ENCODE peak calls at places on chromosomes 6 and 20, in nine cellular contexts. M is LHCN-M2, S is dorsolateral prefrontal cortex, L is C1 segment of cervical spinal cord, V is left ventricle myocardium inferior, R is mammary epithelial cell, W is ELF-1, F is brain microvascular endothelial cell, Y is RWPE1. C is an unnamed sample.

GRCh38 chr6:12286381-12287132 is 3.6 kb upstream of the EDN1 start:
- DNase-seq in M (peak; percentile 20), S (no peak), L (no peak), V (no peak), R (no peak), W (no peak), F (no peak), Y (no peak), C (no peak)

GRCh38 chr20:32674362-32674789 is 635 bp upstream of the C20orf203 start:
- DNase-seq in M (peak; percentile 44), S (no peak), L (no peak), V (no peak), R (peak; percentile 44), W (peak; percentile 77), F (peak; percentile 37), Y (peak; percentile 82), C (no peak)

GRCh38 chr6:132813173-132813856 is 1.1 kb upstream of the RPS12 start:
- DNase-seq in M (peak; percentile 61), S (no peak), L (peak; percentile 59), V (peak; percentile 20), R (peak; percentile 55), W (peak; percentile 67), F (peak; percentile 30), Y (no peak), C (peak; percentile 62)

GRCh38 chr20:17963114-17963897 is 5.3 kb downstream of the SNX5 start:
- DNase-seq in M (no peak), S (no peak), L (no peak), V (no peak), R (no peak), W (peak; percentile 56), F (no peak), Y (no peak), C (no peak)

GRCh38 chr20:63490416-63490815 is 8.5 kb downstream of the EEF1A2 start:
- DNase-seq in M (no peak), S (no peak), L (no peak), V (peak; percentile 19), R (no peak), W (no peak), F (no peak), Y (no peak), C (no peak)

GRCh38 chr6:35377002-35377401 is 34.6 kb downstream of the PPARD start:
- DNase-seq in M (no peak), S (no peak), L (no peak), V (no peak), R (no peak), W (no peak), F (peak; percentile 36), Y (no peak), C (no peak)

GRCh38 chr6:90103056-90103793 is 193.4 kb downstream of the BACH2 start:
- DNase-seq in M (no peak), S (no peak), L (no peak), V (no peak), R (no peak), W (no peak), F (no peak), Y (no peak), C (no peak)

GRCh38 chr6:3442444-3443220 is 14.2 kb downstream of the SLC22A23 start:
- DNase-seq in M (peak; percentile 73), S (no peak), L (no peak), V (no peak), R (peak; percentile 64), W (no peak), F (peak; percentile 73), Y (no peak), C (no peak)

GRCh38 chr6:14775528-14775927 is 470.3 kb upstream of the JARID2 start:
- DNase-seq in M (no peak), S (no peak), L (no peak), V (no peak), R (no peak), W (no peak), F (no peak), Y (no peak), C (no peak)

GRCh38 chr20:58700823-58701222 is 8.2 kb downstream of the NPEPL1 start:
- DNase-seq in M (no peak), S (no peak), L (no peak), V (peak; percentile 12), R (no peak), W (no peak), F (no peak), Y (no peak), C (no peak)

GRCh38 chr6:68054776-68055175 is 580.3 kb upstream of the ADGRB3 start:
- DNase-seq in M (peak; percentile 34), S (no peak), L (no peak), V (no peak), R (no peak), W (no peak), F (no peak), Y (no peak), C (no peak)

GRCh38 chr6:169169375-169169774 is 84.3 kb downstream of the THBS2 start:
- DNase-seq in M (no peak), S (no peak), L (no peak), V (no peak), R (no peak), W (no peak), F (no peak), Y (peak; percentile 37), C (no peak)

GRCh38 chr6:117264487-117265424 is 602 bp upstream of the VGLL2 start:
- DNase-seq in M (no peak), S (no peak), L (no peak), V (no peak), R (peak; percentile 17), W (peak; percentile 41), F (no peak), Y (no peak), C (no peak)

GRCh38 chr6:71103150-71103549 is 146.3 kb upstream of the B3GAT2 start:
- DNase-seq in M (no peak), S (no peak), L (no peak), V (no peak), R (no peak), W (no peak), F (no peak), Y (no peak), C (no peak)

GRCh38 chr20:58160451-58161051 is 67.9 kb downstream of the ANKRD60 start:
- DNase-seq in M (peak; percentile 72), S (no peak), L (no peak), V (no peak), R (no peak), W (no peak), F (peak; percentile 60), Y (no peak), C (no peak)

GRCh38 chr20:40777653-40778052 is 88.6 kb upstream of the MAFB start:
- DNase-seq in M (no peak), S (no peak), L (no peak), V (no peak), R (no peak), W (peak; percentile 35), F (no peak), Y (no peak), C (no peak)

GRCh38 chr20:62694868-62695267 is 13.8 kb upstream of the NTSR1 start:
- DNase-seq in M (no peak), S (no peak), L (no peak), V (no peak), R (no peak), W (no peak), F (no peak), Y (no peak), C (no peak)

GRCh38 chr6:101195581-101195980 is 197.9 kb upstream of the GRIK2 start:
- DNase-seq in M (peak; percentile 61), S (no peak), L (no peak), V (no peak), R (no peak), W (no peak), F (peak; percentile 32), Y (no peak), C (no peak)

GRCh38 chr6:139597087-139597763 is 222.8 kb upstream of the CITED2 start:
- DNase-seq in M (no peak), S (no peak), L (no peak), V (no peak), R (no peak), W (no peak), F (no peak), Y (no peak), C (no peak)

GRCh38 chr6:12010635-12011275 is 1.4 kb upstream of the HIVEP1 start:
- DNase-seq in M (no peak), S (peak; percentile 54), L (peak; percentile 82), V (peak; percentile 77), R (no peak), W (peak; percentile 77), F (peak; percentile 38), Y (peak; percentile 33), C (no peak)

GRCh38 chr6:42933195-42933594 is 3.9 kb downstream of the CNPY3 start:
- DNase-seq in M (no peak), S (no peak), L (no peak), V (no peak), R (no peak), W (no peak), F (no peak), Y (no peak), C (no peak)

GRCh38 chr6:53813096-53813495 is 18.3 kb downstream of the LRRC1 start:
- DNase-seq in M (peak; percentile 49), S (no peak), L (no peak), V (no peak), R (no peak), W (no peak), F (no peak), Y (no peak), C (no peak)

GRCh38 chr6:163180874-163181541 is 233.5 kb upstream of the QKI start:
- DNase-seq in M (peak; percentile 38), S (peak; percentile 89), L (peak; percentile 76), V (peak; percentile 77), R (peak; percentile 2), W (peak; percentile 92), F (peak; percentile 63), Y (peak; percentile 36), C (peak; percentile 92)

GRCh38 chr6:38306915-38307314 is 332.8 kb downstream of the BTBD9 start:
- DNase-seq in M (peak; percentile 73), S (no peak), L (no peak), V (no peak), R (no peak), W (peak; percentile 23), F (no peak), Y (no peak), C (no peak)

GRCh38 chr6:26330835-26331808 is 33.9 kb upstream of the BTN3A2 start:
- DNase-seq in M (peak; percentile 44), S (no peak), L (no peak), V (no peak), R (peak; percentile 70), W (peak; percentile 85), F (peak; percentile 74), Y (no peak), C (no peak)

GRCh38 chr6:151059612-151060095 is 180.1 kb upstream of the AKAP12 start:
- DNase-seq in M (peak; percentile 64), S (no peak), L (no peak), V (no peak), R (peak; percentile 8), W (peak; percentile 21), F (no peak), Y (no peak), C (no peak)